ENCODE peak calls at places on chromosome 1, in five cellular contexts. One of them, this sample, is unnamed.

GRCh38 chr1:116232989-116233514 is 121.9 kb downstream of the MAB21L3 start:
- DNase-seq in H54: no peak
- DNase-seq in GM23338: no peak
- DNase-seq in hepatocyte: peak
- DNase-seq in head of caudate nucleus: no peak
- DNase-seq in this sample: no peak

GRCh38 chr1:92484472-92485373 is 2.0 kb downstream of the GFI1 start:
- DNase-seq in head of caudate nucleus: no peak
- DNase-seq in hepatocyte: peak
- DNase-seq in H54: no peak
- DNase-seq in GM23338: peak
- DNase-seq in this sample: no peak

GRCh38 chr1:180165509-180166435 is 11.1 kb downstream of the QSOX1 start:
- DNase-seq in GM23338: no peak
- DNase-seq in hepatocyte: no peak
- DNase-seq in H54: no peak
- DNase-seq in head of caudate nucleus: no peak
- DNase-seq in this sample: no peak

GRCh38 chr1:187551061-187551460 is 722.3 kb downstream of the PLA2G4A start:
- DNase-seq in hepatocyte: no peak
- DNase-seq in GM23338: peak
- DNase-seq in head of caudate nucleus: no peak
- DNase-seq in H54: no peak
- DNase-seq in this sample: no peak

GRCh38 chr1:226702318-226702956 is 36.6 kb downstream of the ITPKB start:
- DNase-seq in hepatocyte: no peak
- DNase-seq in head of caudate nucleus: no peak
- DNase-seq in GM23338: no peak
- DNase-seq in H54: no peak
- DNase-seq in this sample: peak

GRCh38 chr1:93995837-93996526 is 86.8 kb upstream of the GCLM start:
- DNase-seq in head of caudate nucleus: no peak
- DNase-seq in hepatocyte: no peak
- DNase-seq in H54: no peak
- DNase-seq in GM23338: no peak
- DNase-seq in this sample: no peak

GRCh38 chr1:234885601-234886000 is 243.0 kb downstream of the TOMM20 start:
- DNase-seq in head of caudate nucleus: no peak
- DNase-seq in H54: no peak
- DNase-seq in GM23338: no peak
- DNase-seq in hepatocyte: no peak
- DNase-seq in this sample: no peak

GRCh38 chr1:44025816-44026215 is 5.4 kb downstream of the SLC6A9 start:
- DNase-seq in hepatocyte: peak
- DNase-seq in head of caudate nucleus: no peak
- DNase-seq in H54: no peak
- DNase-seq in GM23338: no peak
- DNase-seq in this sample: no peak

GRCh38 chr1:150065184-150065871 is 2.2 kb upstream of the VPS45 start:
- DNase-seq in H54: no peak
- DNase-seq in hepatocyte: no peak
- DNase-seq in head of caudate nucleus: no peak
- DNase-seq in GM23338: no peak
- DNase-seq in this sample: no peak

This sample was measured in GOT3.